ENCODE peak calls at places on chromosome 1, in five cellular contexts. One of them, this sample, is unnamed.

GRCh38 chr1:223667484-223668182 is 2.1 kb upstream of the CAPN8 start:
- DNase-seq in sigmoid colon: no peak
- DNase-seq in activated T-cell treated with anti-CD3 and anti-CD28 coated beads for 24 hours: no peak
- DNase-seq in stimulated activated CD4-positive, alpha-beta T cell treated with anti-CD3 and anti-CD28 coated beads, Interleukin-12 subunit alpha, Interleukin-12 subunit beta, amount 100 ng/mL, for 48 hours: no peak
- DNase-seq in AG08396: no peak
- DNase-seq in this sample: no peak

GRCh38 chr1:182460550-182460951 is 10.6 kb downstream of the RGSL1 start:
- DNase-seq in activated T-cell treated with anti-CD3 and anti-CD28 coated beads for 24 hours: no peak
- DNase-seq in sigmoid colon: no peak
- DNase-seq in AG08396: no peak
- DNase-seq in stimulated activated CD4-positive, alpha-beta T cell treated with anti-CD3 and anti-CD28 coated beads, Interleukin-12 subunit alpha, Interleukin-12 subunit beta, amount 100 ng/mL, for 48 hours: no peak
- DNase-seq in this sample: no peak

GRCh38 chr1:47675047-47675675 is 237.3 kb downstream of the FOXD2 start:
- DNase-seq in activated T-cell treated with anti-CD3 and anti-CD28 coated beads for 24 hours: no peak
- DNase-seq in sigmoid colon: peak; percentile 46
- DNase-seq in AG08396: no peak
- DNase-seq in stimulated activated CD4-positive, alpha-beta T cell treated with anti-CD3 and anti-CD28 coated beads, Interleukin-12 subunit alpha, Interleukin-12 subunit beta, amount 100 ng/mL, for 48 hours: no peak
- DNase-seq in this sample: no peak

GRCh38 chr1:236795757-236796719 is 946 bp downstream of the MTR start:
- DNase-seq in sigmoid colon: no peak
- DNase-seq in activated T-cell treated with anti-CD3 and anti-CD28 coated beads for 24 hours: peak; percentile 62
- DNase-seq in stimulated activated CD4-positive, alpha-beta T cell treated with anti-CD3 and anti-CD28 coated beads, Interleukin-12 subunit alpha, Interleukin-12 subunit beta, amount 100 ng/mL, for 48 hours: peak; percentile 57
- DNase-seq in AG08396: peak; percentile 21
- DNase-seq in this sample: peak; percentile 54

GRCh38 chr1:203638076-203638475 is 11.4 kb downstream of the ATP2B4 start:
- DNase-seq in sigmoid colon: no peak
- DNase-seq in stimulated activated CD4-positive, alpha-beta T cell treated with anti-CD3 and anti-CD28 coated beads, Interleukin-12 subunit alpha, Interleukin-12 subunit beta, amount 100 ng/mL, for 48 hours: no peak
- DNase-seq in activated T-cell treated with anti-CD3 and anti-CD28 coated beads for 24 hours: no peak
- DNase-seq in AG08396: no peak
- DNase-seq in this sample: no peak

GRCh38 chr1:201302168-201302896 is 19.0 kb downstream of the PKP1 start:
- DNase-seq in activated T-cell treated with anti-CD3 and anti-CD28 coated beads for 24 hours: no peak
- DNase-seq in sigmoid colon: no peak
- DNase-seq in stimulated activated CD4-positive, alpha-beta T cell treated with anti-CD3 and anti-CD28 coated beads, Interleukin-12 subunit alpha, Interleukin-12 subunit beta, amount 100 ng/mL, for 48 hours: no peak
- DNase-seq in AG08396: no peak
- DNase-seq in this sample: no peak

GRCh38 chr1:200590001-200590400 is 30.6 kb downstream of the KIF14 start:
- DNase-seq in AG08396: no peak
- DNase-seq in sigmoid colon: no peak
- DNase-seq in activated T-cell treated with anti-CD3 and anti-CD28 coated beads for 24 hours: no peak
- DNase-seq in stimulated activated CD4-positive, alpha-beta T cell treated with anti-CD3 and anti-CD28 coated beads, Interleukin-12 subunit alpha, Interleukin-12 subunit beta, amount 100 ng/mL, for 48 hours: no peak
- DNase-seq in this sample: no peak

GRCh38 chr1:24713176-24713575 is 32.1 kb upstream of the CLIC4 start:
- DNase-seq in stimulated activated CD4-positive, alpha-beta T cell treated with anti-CD3 and anti-CD28 coated beads, Interleukin-12 subunit alpha, Interleukin-12 subunit beta, amount 100 ng/mL, for 48 hours: no peak
- DNase-seq in activated T-cell treated with anti-CD3 and anti-CD28 coated beads for 24 hours: no peak
- DNase-seq in sigmoid colon: no peak
- DNase-seq in AG08396: no peak
- DNase-seq in this sample: peak; percentile 82

GRCh38 chr1:36172983-36173382 is 17.0 kb downstream of the MAP7D1 start:
- DNase-seq in stimulated activated CD4-positive, alpha-beta T cell treated with anti-CD3 and anti-CD28 coated beads, Interleukin-12 subunit alpha, Interleukin-12 subunit beta, amount 100 ng/mL, for 48 hours: no peak
- DNase-seq in AG08396: peak; percentile 68
- DNase-seq in activated T-cell treated with anti-CD3 and anti-CD28 coated beads for 24 hours: no peak
- DNase-seq in sigmoid colon: no peak
- DNase-seq in this sample: peak; percentile 85

GRCh38 chr1:154272999-154273563 is 652 bp downstream of the HAX1 start:
- DNase-seq in AG08396: no peak
- DNase-seq in activated T-cell treated with anti-CD3 and anti-CD28 coated beads for 24 hours: no peak
- DNase-seq in sigmoid colon: no peak
- DNase-seq in stimulated activated CD4-positive, alpha-beta T cell treated with anti-CD3 and anti-CD28 coated beads, Interleukin-12 subunit alpha, Interleukin-12 subunit beta, amount 100 ng/mL, for 48 hours: no peak
- DNase-seq in this sample: no peak

GRCh38 chr1:114320586-114320985 is 166.9 kb upstream of the SYT6 start:
- DNase-seq in AG08396: peak; percentile 74
- DNase-seq in activated T-cell treated with anti-CD3 and anti-CD28 coated beads for 24 hours: no peak
- DNase-seq in sigmoid colon: no peak
- DNase-seq in stimulated activated CD4-positive, alpha-beta T cell treated with anti-CD3 and anti-CD28 coated beads, Interleukin-12 subunit alpha, Interleukin-12 subunit beta, amount 100 ng/mL, for 48 hours: no peak
- DNase-seq in this sample: peak; percentile 96

GRCh38 chr1:5574641-5575040 is 417.6 kb downstream of the NPHP4 start:
- DNase-seq in stimulated activated CD4-positive, alpha-beta T cell treated with anti-CD3 and anti-CD28 coated beads, Interleukin-12 subunit alpha, Interleukin-12 subunit beta, amount 100 ng/mL, for 48 hours: no peak
- DNase-seq in activated T-cell treated with anti-CD3 and anti-CD28 coated beads for 24 hours: no peak
- DNase-seq in sigmoid colon: no peak
- DNase-seq in AG08396: no peak
- DNase-seq in this sample: no peak

GRCh38 chr1:231376875-231377549 is 38.9 kb downstream of the SPRTN start:
- DNase-seq in stimulated activated CD4-positive, alpha-beta T cell treated with anti-CD3 and anti-CD28 coated beads, Interleukin-12 subunit alpha, Interleukin-12 subunit beta, amount 100 ng/mL, for 48 hours: no peak
- DNase-seq in activated T-cell treated with anti-CD3 and anti-CD28 coated beads for 24 hours: no peak
- DNase-seq in sigmoid colon: no peak
- DNase-seq in AG08396: no peak
- DNase-seq in this sample: no peak

GRCh38 chr1:215601276-215601675 is 34.2 kb downstream of the KCTD3 start:
- DNase-seq in stimulated activated CD4-positive, alpha-beta T cell treated with anti-CD3 and anti-CD28 coated beads, Interleukin-12 subunit alpha, Interleukin-12 subunit beta, amount 100 ng/mL, for 48 hours: no peak
- DNase-seq in activated T-cell treated with anti-CD3 and anti-CD28 coated beads for 24 hours: no peak
- DNase-seq in sigmoid colon: no peak
- DNase-seq in AG08396: no peak
- DNase-seq in this sample: no peak

GRCh38 chr1:171754381-171754705 is 12.5 kb upstream of the VAMP4 start:
- DNase-seq in stimulated activated CD4-positive, alpha-beta T cell treated with anti-CD3 and anti-CD28 coated beads, Interleukin-12 subunit alpha, Interleukin-12 subunit beta, amount 100 ng/mL, for 48 hours: no peak
- DNase-seq in sigmoid colon: no peak
- DNase-seq in activated T-cell treated with anti-CD3 and anti-CD28 coated beads for 24 hours: no peak
- DNase-seq in AG08396: peak; percentile 85
- DNase-seq in this sample: peak; percentile 49

GRCh38 chr1:221695346-221695745 is 46.5 kb downstream of the DUSP10 start:
- DNase-seq in activated T-cell treated with anti-CD3 and anti-CD28 coated beads for 24 hours: no peak
- DNase-seq in AG08396: no peak
- DNase-seq in stimulated activated CD4-positive, alpha-beta T cell treated with anti-CD3 and anti-CD28 coated beads, Interleukin-12 subunit alpha, Interleukin-12 subunit beta, amount 100 ng/mL, for 48 hours: no peak
- DNase-seq in sigmoid colon: no peak
- DNase-seq in this sample: peak; percentile 36

GRCh38 chr1:214584805-214585766 is 17.9 kb upstream of the CENPF start:
- DNase-seq in AG08396: no peak
- DNase-seq in activated T-cell treated with anti-CD3 and anti-CD28 coated beads for 24 hours: no peak
- DNase-seq in stimulated activated CD4-positive, alpha-beta T cell treated with anti-CD3 and anti-CD28 coated beads, Interleukin-12 subunit alpha, Interleukin-12 subunit beta, amount 100 ng/mL, for 48 hours: no peak
- DNase-seq in sigmoid colon: no peak
- DNase-seq in this sample: peak; percentile 60

GRCh38 chr1:180631197-180631765 is 541 bp upstream of the XPR1 start:
- DNase-seq in activated T-cell treated with anti-CD3 and anti-CD28 coated beads for 24 hours: no peak
- DNase-seq in stimulated activated CD4-positive, alpha-beta T cell treated with anti-CD3 and anti-CD28 coated beads, Interleukin-12 subunit alpha, Interleukin-12 subunit beta, amount 100 ng/mL, for 48 hours: no peak
- DNase-seq in AG08396: no peak
- DNase-seq in sigmoid colon: no peak
- DNase-seq in this sample: no peak

GRCh38 chr1:244207935-244208244 is 156.8 kb downstream of the ZBTB18 start:
- DNase-seq in AG08396: peak; percentile 50
- DNase-seq in activated T-cell treated with anti-CD3 and anti-CD28 coated beads for 24 hours: no peak
- DNase-seq in sigmoid colon: no peak
- DNase-seq in stimulated activated CD4-positive, alpha-beta T cell treated with anti-CD3 and anti-CD28 coated beads, Interleukin-12 subunit alpha, Interleukin-12 subunit beta, amount 100 ng/mL, for 48 hours: no peak
- DNase-seq in this sample: no peak

This sample was measured in astrocyte.